ENCODE peak calls at places on chromosomes 6 and 20, in four cellular contexts. One of them, this sample, is unnamed.
A peak's percentile ranks its signal among the peaks of the same experiment; 100 is the strongest.

GRCh38 chr20:58721951-58722371 is 29.4 kb downstream of the NPEPL1 start:
- DNase-seq in small intestine: no peak
- DNase-seq in psoas muscle: no peak
- DNase-seq in foreskin fibroblast: no peak
- DNase-seq in this sample: no peak

GRCh38 chr20:1508576-1508975 is 17.4 kb upstream of the SIRPB2 start:
- DNase-seq in small intestine: no peak
- DNase-seq in psoas muscle: no peak
- DNase-seq in foreskin fibroblast: no peak
- DNase-seq in this sample: no peak

GRCh38 chr6:5249451-5250122 is 11.2 kb downstream of the LYRM4 start:
- DNase-seq in small intestine: no peak
- DNase-seq in psoas muscle: no peak
- DNase-seq in foreskin fibroblast: no peak
- DNase-seq in this sample: no peak

GRCh38 chr6:35165630-35166071 is 24.5 kb upstream of the TCP11 start:
- DNase-seq in small intestine: peak; percentile 67
- DNase-seq in psoas muscle: no peak
- DNase-seq in foreskin fibroblast: no peak
- DNase-seq in this sample: no peak

GRCh38 chr6:140434761-140435160 is 1060.3 kb upstream of the CITED2 start:
- DNase-seq in small intestine: no peak
- DNase-seq in psoas muscle: no peak
- DNase-seq in foreskin fibroblast: peak; percentile 72
- DNase-seq in this sample: no peak

GRCh38 chr20:23622839-23623343 is 14.9 kb downstream of the CST3 start:
- DNase-seq in small intestine: peak; percentile 80
- DNase-seq in psoas muscle: peak; percentile 84
- DNase-seq in foreskin fibroblast: peak; percentile 93
- DNase-seq in this sample: peak; percentile 77

GRCh38 chr20:49569403-49570115 is 1.6 kb upstream of the PTGIS start:
- DNase-seq in small intestine: no peak
- DNase-seq in psoas muscle: no peak
- DNase-seq in foreskin fibroblast: no peak
- DNase-seq in this sample: peak; percentile 53

GRCh38 chr6:97282238-97282725 is 734 bp downstream of the MMS22L start:
- DNase-seq in small intestine: peak; percentile 29
- DNase-seq in psoas muscle: no peak
- DNase-seq in foreskin fibroblast: no peak
- DNase-seq in this sample: no peak

GRCh38 chr6:35810831-35811698 is 5.9 kb downstream of the LHFPL5 start:
- DNase-seq in small intestine: peak; percentile 55
- DNase-seq in psoas muscle: no peak
- DNase-seq in foreskin fibroblast: peak; percentile 26
- DNase-seq in this sample: no peak

GRCh38 chr6:365835-366234 is 25.7 kb upstream of the IRF4 start:
- DNase-seq in small intestine: no peak
- DNase-seq in psoas muscle: no peak
- DNase-seq in foreskin fibroblast: no peak
- DNase-seq in this sample: no peak

GRCh38 chr20:16201191-16201590 is 372.1 kb downstream of the KIF16B start:
- DNase-seq in small intestine: no peak
- DNase-seq in psoas muscle: no peak
- DNase-seq in foreskin fibroblast: no peak
- DNase-seq in this sample: no peak

GRCh38 chr6:16473184-16473907 is 235.0 kb downstream of the GMPR start:
- DNase-seq in small intestine: no peak
- DNase-seq in psoas muscle: no peak
- DNase-seq in foreskin fibroblast: no peak
- DNase-seq in this sample: no peak

GRCh38 chr6:14921878-14922277 is 324.0 kb upstream of the JARID2 start:
- DNase-seq in small intestine: no peak
- DNase-seq in psoas muscle: no peak
- DNase-seq in foreskin fibroblast: no peak
- DNase-seq in this sample: no peak

This sample was measured in left ventricle myocardium superior.